ENCODE peak calls at places on chromosomes 1 and 21, in ten cellular contexts. R, B, A, Q, E, T, X, G, Z and D are unnamed samples.
A peak's percentile ranks its signal among the peaks of the same experiment; 100 is the strongest.

GRCh38 chr21:46061063-46061462 is 36.8 kb upstream of the COL6A2 start:
- DNase-seq in R (peak; percentile 6), B (no peak), A (no peak), Q (no peak), E (peak; percentile 29), T (no peak), X (no peak), G (no peak), Z (no peak), D (no peak)

GRCh38 chr1:204637985-204638356 is 47.6 kb downstream of the LRRN2 start:
- DNase-seq in R (no peak), B (no peak), A (no peak), Q (no peak), E (no peak), T (no peak), X (no peak), G (no peak), Z (no peak), D (no peak)

GRCh38 chr1:3841491-3841890 is 15.5 kb downstream of the CEP104 start:
- DNase-seq in R (no peak), B (no peak), A (no peak), Q (no peak), E (no peak), T (no peak), X (no peak), G (no peak), Z (no peak), D (no peak)

GRCh38 chr1:30779294-30780071 is 21.9 kb upstream of the LAPTM5 start:
- DNase-seq in R (peak; percentile 80), B (peak; percentile 83), A (peak; percentile 97), Q (peak; percentile 93), E (peak; percentile 88), T (peak; percentile 48), X (peak; percentile 88), G (peak; percentile 55), Z (peak; percentile 82), D (peak; percentile 75)

GRCh38 chr1:170660874-170661645 is 2.9 kb upstream of the PRRX1 start:
- DNase-seq in R (no peak), B (no peak), A (no peak), Q (no peak), E (peak; percentile 72), T (peak; percentile 33), X (peak; percentile 23), G (no peak), Z (no peak), D (no peak)

GRCh38 chr21:35911412-35912191 is 148.7 kb downstream of the SETD4 start:
- DNase-seq in R (no peak), B (no peak), A (no peak), Q (no peak), E (no peak), T (no peak), X (no peak), G (no peak), Z (no peak), D (no peak)

GRCh38 chr1:229117664-229118300 is 153.1 kb upstream of the RAB4A start:
- DNase-seq in R (peak; percentile 74), B (peak; percentile 93), A (peak; percentile 68), Q (no peak), E (peak; percentile 86), T (peak; percentile 49), X (peak; percentile 82), G (no peak), Z (peak; percentile 75), D (no peak)

GRCh38 chr1:33000427-33001026 is 35.9 kb upstream of the RNF19B start:
- DNase-seq in R (no peak), B (no peak), A (no peak), Q (no peak), E (no peak), T (no peak), X (no peak), G (no peak), Z (no peak), D (no peak)

GRCh38 chr21:42000908-42001307 is 9.3 kb downstream of the ZBTB21 start:
- DNase-seq in R (no peak), B (no peak), A (no peak), Q (no peak), E (no peak), T (no peak), X (no peak), G (no peak), Z (no peak), D (no peak)

GRCh38 chr1:6578624-6579373 is 995 bp upstream of the ZBTB48 start:
- DNase-seq in R (no peak), B (no peak), A (no peak), Q (no peak), E (no peak), T (no peak), X (peak; percentile 24), G (no peak), Z (no peak), D (no peak)

GRCh38 chr1:95115708-95116137 is 1.4 kb upstream of the TLCD4 start:
- DNase-seq in R (no peak), B (no peak), A (no peak), Q (no peak), E (no peak), T (no peak), X (no peak), G (no peak), Z (no peak), D (no peak)

GRCh38 chr1:219973221-219973620 is 44.9 kb upstream of the SLC30A10 start:
- DNase-seq in R (no peak), B (no peak), A (no peak), Q (no peak), E (no peak), T (no peak), X (no peak), G (no peak), Z (no peak), D (no peak)
- TF ChIP-seq POLR2A in R (no peak), B (no peak), A (no peak), Q (no peak), E (no peak), T (no peak), X (no peak), G (no peak), Z (no peak), D (no peak)

GRCh38 chr1:184049291-184049690 is 2.2 kb upstream of the TSEN15 start:
- DNase-seq in R (no peak), B (no peak), A (no peak), Q (no peak), E (no peak), T (no peak), X (no peak), G (no peak), Z (no peak), D (no peak)
- TF ChIP-seq POLR2A in R (no peak), B (no peak), A (no peak), Q (no peak), E (no peak), T (no peak), X (no peak), G (no peak), Z (no peak), D (no peak)

DNA sequence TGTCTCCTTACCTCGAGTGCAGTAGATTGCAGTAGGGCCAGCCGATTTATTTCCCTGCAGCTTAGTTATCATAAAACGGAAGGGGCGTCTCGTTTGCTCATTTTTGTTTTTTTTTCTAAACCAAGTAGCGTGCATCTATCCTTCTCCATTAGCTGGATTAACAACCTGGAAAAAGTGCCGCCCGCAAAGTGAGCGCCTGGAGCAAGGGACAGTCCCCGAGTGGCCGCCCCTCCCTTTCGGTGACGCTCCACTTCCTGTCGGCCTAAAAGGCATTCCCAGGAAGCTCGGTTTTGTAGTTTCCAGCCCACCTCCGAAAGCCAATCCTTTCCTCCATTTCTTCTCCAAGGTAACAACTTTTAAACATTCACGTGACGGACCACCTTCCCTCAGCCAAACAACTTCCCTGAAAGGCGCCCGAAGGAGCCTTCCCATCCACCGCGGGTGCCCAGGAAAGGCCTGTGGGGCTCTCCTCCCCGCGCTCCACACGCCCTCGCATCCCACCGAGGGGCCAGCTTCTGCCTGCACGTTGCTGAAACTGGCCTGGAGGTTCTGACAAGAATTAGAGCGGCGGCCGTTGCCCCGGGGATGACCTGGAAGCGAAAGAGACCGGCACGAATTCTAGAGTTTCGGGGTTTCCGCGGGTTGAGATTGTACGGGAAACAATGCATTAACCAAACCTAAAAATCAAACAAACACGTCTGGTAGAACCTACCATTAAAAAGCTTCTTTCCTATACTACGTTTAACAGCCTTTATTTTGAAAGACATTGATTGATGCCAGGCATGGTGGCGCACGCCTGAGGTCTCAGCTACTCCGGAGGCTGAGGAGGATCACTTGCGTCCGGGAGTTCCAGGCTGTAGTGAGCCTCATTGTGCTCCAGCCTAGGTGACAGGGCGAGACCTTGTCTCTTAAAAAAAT is at the start of gene EXTL2:
- DNase-seq in R (peak; percentile 82), B (peak; percentile 89), A (peak; percentile 92), Q (peak; percentile 91), E (peak; percentile 85), T (peak; percentile 64), X (peak; percentile 92), G (peak; percentile 86), Z (peak; percentile 92), D (peak; percentile 52)
- TF ChIP-seq POLR2A in R (no peak), B (peak; percentile 12), A (no peak), Q (no peak), E (peak; percentile 28), T (peak; percentile 46), X (no peak), G (peak; percentile 32), Z (peak; percentile 78), D (peak; percentile 35)

GRCh38 chr1:224183591-224184312 is 712 bp downstream of the DEGS1 start:
- DNase-seq in R (no peak), B (peak; percentile 52), A (peak; percentile 76), Q (no peak), E (peak; percentile 72), T (peak; percentile 61), X (peak; percentile 50), G (no peak), Z (peak; percentile 72), D (peak; percentile 56)

GRCh38 chr1:224180783-224181452 is 2.1 kb upstream of the DEGS1 start:
- DNase-seq in R (peak; percentile 48), B (no peak), A (no peak), Q (no peak), E (no peak), T (no peak), X (no peak), G (no peak), Z (no peak), D (no peak)

GRCh38 chr1:224181453-224181810 is 1.6 kb upstream of the DEGS1 start:
- DNase-seq in R (no peak), B (no peak), A (no peak), Q (no peak), E (no peak), T (no peak), X (no peak), G (no peak), Z (no peak), D (no peak)

GRCh38 chr1:224182057-224182865 is 779 bp upstream of the DEGS1 start:
- DNase-seq in R (no peak), B (no peak), A (peak; percentile 71), Q (no peak), E (no peak), T (no peak), X (no peak), G (no peak), Z (no peak), D (no peak)

DNA sequence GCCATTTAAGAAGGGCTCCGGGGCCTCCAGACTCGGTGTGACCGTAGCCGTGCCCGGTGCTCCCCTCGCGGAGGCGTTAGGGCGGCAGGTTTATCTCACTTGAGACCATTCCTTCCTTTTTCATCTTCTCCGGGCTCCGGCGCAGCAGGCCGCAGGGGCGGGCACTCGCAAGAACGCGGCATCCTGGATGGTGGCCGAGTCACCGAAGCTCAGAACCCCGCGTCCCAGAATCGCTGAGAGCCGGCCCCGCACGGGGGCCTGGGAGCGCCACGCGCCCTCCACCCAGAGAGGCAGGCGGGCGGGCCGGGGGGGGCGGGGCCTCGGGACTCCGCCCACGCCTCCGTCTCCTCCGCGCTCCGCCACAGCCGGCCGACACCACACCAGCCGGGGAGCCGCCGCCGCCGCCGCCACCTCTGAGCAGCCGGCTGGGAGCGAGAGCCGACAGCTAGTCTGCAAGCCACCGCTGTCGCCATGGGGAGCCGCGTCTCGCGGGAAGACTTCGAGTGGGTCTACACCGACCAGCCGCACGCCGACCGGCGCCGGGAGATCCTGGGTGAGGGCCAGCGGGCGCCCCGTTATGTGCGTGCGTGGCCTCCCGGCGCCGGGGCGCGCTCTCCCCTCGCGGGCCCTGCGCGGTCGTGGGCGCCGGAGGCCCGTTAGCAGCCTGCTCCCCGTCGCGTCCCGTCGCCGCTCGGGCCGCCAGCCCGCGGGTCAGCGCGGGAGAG is at the start of gene DEGS1:
- DNase-seq in R (peak; percentile 66), B (peak; percentile 89), A (peak; percentile 93), Q (peak; percentile 89), E (peak; percentile 85), T (peak; percentile 73), X (peak; percentile 87), G (peak; percentile 40), Z (peak; percentile 89), D (peak; percentile 90)
- TF ChIP-seq POLR2A in R (no peak), B (peak; percentile 86), A (peak; percentile 84), Q (peak; percentile 88), E (peak; percentile 85), T (peak; percentile 83), X (peak; percentile 79), G (peak; percentile 28), Z (peak; percentile 95), D (peak; percentile 85)